ENCODE peak calls at places on chromosomes 16 and 17, in six cellular contexts. One of them, this sample, is unnamed.
A peak's percentile ranks its signal among the peaks of the same experiment; 100 is the strongest.

GRCh38 chr17:55086635-55087058 is 118.1 kb downstream of the STXBP4 start:
- DNase-seq in cardiac muscle cell: no peak
- DNase-seq in HFFc6: peak; percentile 88
- DNase-seq in mucosa of descending colon: no peak
- DNase-seq in RWPE1: no peak
- DNase-seq in uterus: no peak
- DNase-seq in this sample: peak; percentile 91

GRCh38 chr17:59829217-59830006 is 63.3 kb downstream of the TUBD1 start:
- DNase-seq in cardiac muscle cell: no peak
- DNase-seq in HFFc6: peak; percentile 93
- DNase-seq in mucosa of descending colon: peak; percentile 86
- DNase-seq in RWPE1: peak; percentile 85
- DNase-seq in uterus: no peak
- DNase-seq in this sample: peak; percentile 99

GRCh38 chr16:86216591-86216990 is 293.7 kb upstream of the FOXF1 start:
- DNase-seq in cardiac muscle cell: no peak
- DNase-seq in HFFc6: no peak
- DNase-seq in mucosa of descending colon: no peak
- DNase-seq in RWPE1: no peak
- DNase-seq in uterus: no peak
- DNase-seq in this sample: no peak

GRCh38 chr16:73042807-73043206 is 5.1 kb downstream of the ZFHX3 start:
- DNase-seq in cardiac muscle cell: no peak
- DNase-seq in HFFc6: no peak
- DNase-seq in mucosa of descending colon: no peak
- DNase-seq in RWPE1: no peak
- DNase-seq in uterus: no peak
- DNase-seq in this sample: no peak

GRCh38 chr17:16653367-16654041 is at the start of gene ZNF624:
- DNase-seq in cardiac muscle cell: peak; percentile 98
- DNase-seq in HFFc6: peak; percentile 82
- DNase-seq in mucosa of descending colon: peak; percentile 94
- DNase-seq in RWPE1: peak; percentile 94
- DNase-seq in uterus: peak; percentile 97
- DNase-seq in this sample: peak; percentile 90

GRCh38 chr17:51869387-51869786 is 289.1 kb downstream of the CA10 start:
- DNase-seq in cardiac muscle cell: peak; percentile 81
- DNase-seq in HFFc6: no peak
- DNase-seq in mucosa of descending colon: peak; percentile 57
- DNase-seq in RWPE1: peak; percentile 13
- DNase-seq in uterus: no peak
- DNase-seq in this sample: no peak

GRCh38 chr16:69351309-69352027 is at the start of gene TMED6:
- DNase-seq in cardiac muscle cell: no peak
- DNase-seq in HFFc6: no peak
- DNase-seq in mucosa of descending colon: peak; percentile 78
- DNase-seq in RWPE1: no peak
- DNase-seq in uterus: no peak
- DNase-seq in this sample: no peak

GRCh38 chr17:50044483-50044882 is 11.4 kb upstream of the ITGA3 start:
- DNase-seq in cardiac muscle cell: no peak
- DNase-seq in HFFc6: no peak
- DNase-seq in mucosa of descending colon: no peak
- DNase-seq in RWPE1: no peak
- DNase-seq in uterus: no peak
- DNase-seq in this sample: no peak

GRCh38 chr17:17109231-17109630 is 67.0 kb downstream of the MPRIP start:
- DNase-seq in cardiac muscle cell: no peak
- DNase-seq in HFFc6: no peak
- DNase-seq in mucosa of descending colon: peak; percentile 74
- DNase-seq in RWPE1: no peak
- DNase-seq in uterus: no peak
- DNase-seq in this sample: no peak

GRCh38 chr16:48373258-48374050 is 11.8 kb downstream of the SIAH1 start:
- DNase-seq in cardiac muscle cell: no peak
- DNase-seq in HFFc6: no peak
- DNase-seq in mucosa of descending colon: no peak
- DNase-seq in RWPE1: no peak
- DNase-seq in uterus: no peak
- DNase-seq in this sample: peak; percentile 30

GRCh38 chr17:73713136-73713535 is 68.9 kb upstream of the SDK2 start:
- DNase-seq in cardiac muscle cell: peak; percentile 37
- DNase-seq in HFFc6: no peak
- DNase-seq in mucosa of descending colon: no peak
- DNase-seq in RWPE1: peak; percentile 82
- DNase-seq in uterus: no peak
- DNase-seq in this sample: no peak
- TF ChIP-seq CTCF in cardiac muscle cell: no peak
- TF ChIP-seq CTCF in HFFc6: no peak
- TF ChIP-seq CTCF in mucosa of descending colon: no peak
- TF ChIP-seq CTCF in RWPE1: no peak
- TF ChIP-seq CTCF in uterus: no peak
- TF ChIP-seq CTCF in this sample: no peak

GRCh38 chr17:75289122-75289831 is at the start of gene SLC25A19:
- DNase-seq in cardiac muscle cell: peak; percentile 98
- DNase-seq in HFFc6: peak; percentile 99
- DNase-seq in mucosa of descending colon: peak; percentile 97
- DNase-seq in RWPE1: peak; percentile 100
- DNase-seq in uterus: peak; percentile 98
- DNase-seq in this sample: peak; percentile 99
- TF ChIP-seq CTCF in cardiac muscle cell: no peak
- TF ChIP-seq CTCF in HFFc6: peak; percentile 50
- TF ChIP-seq CTCF in mucosa of descending colon: no peak
- TF ChIP-seq CTCF in RWPE1: peak; percentile 8
- TF ChIP-seq CTCF in uterus: no peak
- TF ChIP-seq CTCF in this sample: no peak

DNA sequence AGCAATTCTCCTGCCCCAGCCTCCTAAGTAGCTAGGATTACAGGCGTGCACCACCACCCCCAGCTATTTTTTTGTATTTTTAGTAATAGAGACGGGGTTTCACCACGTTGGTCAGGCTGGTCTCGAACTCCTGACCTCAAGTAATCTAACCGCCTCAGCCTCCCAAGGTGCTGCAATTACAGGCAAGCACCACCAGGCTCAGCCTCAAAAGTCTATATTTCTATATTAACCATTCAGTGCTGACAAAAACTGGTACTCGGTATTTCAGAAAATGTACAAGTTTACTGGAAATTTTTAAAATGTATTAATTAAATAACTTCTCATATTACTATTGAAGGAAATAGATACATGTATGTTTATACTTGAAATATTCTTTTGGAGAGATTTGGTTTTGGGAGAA is 1.4 kb upstream of the HEXD start:
- DNase-seq in cardiac muscle cell: no peak
- DNase-seq in HFFc6: no peak
- DNase-seq in mucosa of descending colon: no peak
- DNase-seq in RWPE1: no peak
- DNase-seq in uterus: no peak
- DNase-seq in this sample: no peak
- TF ChIP-seq CTCF in cardiac muscle cell: no peak
- TF ChIP-seq CTCF in HFFc6: peak; percentile 54
- TF ChIP-seq CTCF in mucosa of descending colon: no peak
- TF ChIP-seq CTCF in RWPE1: no peak
- TF ChIP-seq CTCF in uterus: no peak
- TF ChIP-seq CTCF in this sample: peak; percentile 29

DNA sequence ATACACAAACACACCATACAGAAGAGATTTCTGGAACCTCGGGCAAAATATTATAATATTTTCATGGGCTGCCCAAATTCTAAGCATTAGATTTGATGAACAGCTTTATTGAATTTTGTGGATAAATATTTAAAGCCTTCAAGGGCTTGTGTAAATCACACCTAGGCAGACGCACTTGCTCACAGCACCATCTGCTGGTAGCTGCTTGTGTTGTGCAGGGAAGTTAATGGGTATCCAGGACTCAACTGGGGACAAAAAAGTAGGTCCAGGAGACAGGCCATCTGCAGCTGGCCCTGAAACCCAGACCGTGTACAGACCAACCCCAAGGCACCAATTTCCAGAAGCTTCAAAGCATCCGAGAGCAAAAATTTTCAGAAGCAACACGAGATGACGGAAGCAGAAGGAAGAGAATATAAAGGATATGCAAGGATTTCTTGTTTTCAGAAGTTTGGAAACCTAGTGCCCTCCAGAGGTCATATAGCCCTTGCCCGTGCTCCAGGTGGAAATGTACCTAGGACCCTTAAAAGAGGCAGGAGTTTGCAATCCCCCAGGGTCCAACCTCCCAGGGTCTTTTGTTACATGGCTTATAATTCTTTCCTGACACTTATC is 140.0 kb downstream of the CHD9NB start:
- DNase-seq in cardiac muscle cell: peak; percentile 69
- DNase-seq in HFFc6: peak; percentile 16
- DNase-seq in mucosa of descending colon: peak; percentile 86
- DNase-seq in RWPE1: peak; percentile 66
- DNase-seq in uterus: peak; percentile 24
- DNase-seq in this sample: peak; percentile 25
- TF ChIP-seq CTCF in cardiac muscle cell: peak; percentile 82
- TF ChIP-seq CTCF in HFFc6: peak; percentile 83
- TF ChIP-seq CTCF in mucosa of descending colon: peak; percentile 56
- TF ChIP-seq CTCF in RWPE1: peak; percentile 84
- TF ChIP-seq CTCF in uterus: peak; percentile 35
- TF ChIP-seq CTCF in this sample: peak; percentile 71

DNA sequence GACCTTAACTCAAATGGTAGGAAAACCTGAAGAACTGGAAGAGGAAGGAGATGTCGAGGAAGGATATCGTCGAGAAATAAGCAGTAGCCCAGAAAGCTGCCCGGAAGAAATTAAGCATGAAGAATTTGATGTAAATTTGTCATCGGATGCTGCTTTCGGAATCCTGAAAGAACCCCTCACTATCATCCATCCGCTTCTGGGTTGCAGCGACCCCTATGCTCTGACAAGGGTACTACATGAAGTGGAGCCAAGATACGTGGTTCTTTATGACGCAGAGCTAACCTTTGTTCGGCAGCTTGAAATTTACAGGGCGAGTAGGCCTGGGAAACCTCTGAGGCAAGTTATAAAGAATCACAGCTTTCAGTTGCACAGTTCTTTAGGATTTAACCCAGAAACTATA is 15.5 kb downstream of the ERCC4 start:
- DNase-seq in cardiac muscle cell: no peak
- DNase-seq in HFFc6: no peak
- DNase-seq in mucosa of descending colon: no peak
- DNase-seq in RWPE1: no peak
- DNase-seq in uterus: no peak
- DNase-seq in this sample: no peak
- TF ChIP-seq CTCF in cardiac muscle cell: peak; percentile 52
- TF ChIP-seq CTCF in HFFc6: peak; percentile 78
- TF ChIP-seq CTCF in mucosa of descending colon: peak; percentile 16
- TF ChIP-seq CTCF in RWPE1: peak; percentile 44
- TF ChIP-seq CTCF in uterus: no peak
- TF ChIP-seq CTCF in this sample: peak; percentile 62

DNA sequence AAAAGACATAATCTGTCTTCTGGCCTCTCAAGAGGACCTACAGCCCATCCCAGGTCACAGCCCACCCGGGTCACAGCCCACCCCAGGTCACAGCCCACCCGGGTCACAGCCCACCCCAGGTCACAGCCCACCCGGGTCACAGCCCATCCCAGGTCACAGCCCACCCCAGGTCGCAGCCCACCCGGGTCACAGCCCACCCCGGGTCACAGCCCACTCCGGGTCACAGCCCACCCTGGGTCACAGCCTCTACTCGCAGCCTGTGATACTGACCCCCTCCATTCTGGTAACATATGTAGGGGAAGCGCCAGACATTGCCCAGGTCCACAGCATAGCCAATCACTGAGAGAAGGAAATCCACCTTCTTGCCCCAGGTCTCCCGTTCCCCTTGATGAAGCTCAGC is 14.2 kb downstream of the SLC6A4 start:
- DNase-seq in cardiac muscle cell: no peak
- DNase-seq in HFFc6: no peak
- DNase-seq in mucosa of descending colon: no peak
- DNase-seq in RWPE1: no peak
- DNase-seq in uterus: no peak
- DNase-seq in this sample: no peak
- TF ChIP-seq CTCF in cardiac muscle cell: no peak
- TF ChIP-seq CTCF in HFFc6: no peak
- TF ChIP-seq CTCF in mucosa of descending colon: no peak
- TF ChIP-seq CTCF in RWPE1: no peak
- TF ChIP-seq CTCF in uterus: no peak
- TF ChIP-seq CTCF in this sample: no peak